ENCODE peak calls at places on chromosomes 1 and 21, in six cellular contexts. P is SK-N-SH, X is K562, L is H1, E is HepG2, V is GM12878. W is an unnamed sample.

GRCh38 chr1:30147188-30147587 is 576.2 kb downstream of the MATN1 start:
- DNase-seq in V (no peak), L (no peak), P (no peak), X (no peak), E (no peak), W (no peak)

GRCh38 chr1:55609630-55610029 is 394.5 kb upstream of the USP24 start:
- DNase-seq in X (no peak), E (no peak), P (no peak), L (no peak), V (no peak), W (no peak)

GRCh38 chr1:179002552-179003345 is 22.9 kb upstream of the FAM20B start:
- DNase-seq in P (peak), L (peak), E (peak), V (no peak), X (peak), W (peak)

GRCh38 chr21:28298251-28298672 is 694.4 kb downstream of the LTN1 start:
- DNase-seq in L (no peak), P (no peak), V (no peak), E (no peak), X (no peak), W (no peak)

GRCh38 chr21:28333455-28334108 is 659.1 kb downstream of the LTN1 start:
- DNase-seq in E (peak), V (no peak), L (no peak), P (no peak), X (no peak), W (no peak)

GRCh38 chr1:200665851-200666250 is 3.9 kb downstream of the DDX59 start:
- DNase-seq in L (no peak), X (no peak), P (no peak), E (no peak), V (no peak), W (no peak)

GRCh38 chr1:983736-984475 is 2.0 kb upstream of the PERM1 start:
- DNase-seq in V (no peak), P (peak), X (peak), L (no peak), E (no peak), W (no peak)

GRCh38 chr1:117363591-117364048 is 3.6 kb upstream of the MAN1A2 start:
- DNase-seq in E (no peak), L (no peak), V (peak), X (no peak), P (no peak), W (no peak)

GRCh38 chr1:151519667-151520066 is 8.5 kb downstream of the CGN start:
- DNase-seq in P (no peak), V (no peak), X (no peak), E (no peak), L (no peak), W (no peak)

GRCh38 chr21:26597981-26598380 is 24.9 kb upstream of the CYYR1 start:
- DNase-seq in V (no peak), E (no peak), L (no peak), X (no peak), P (no peak), W (no peak)

GRCh38 chr1:29122662-29122986 is 1.1 kb downstream of the TMEM200B start:
- DNase-seq in E (no peak), P (peak), L (no peak), V (no peak), X (no peak), W (no peak)

GRCh38 chr1:25469177-25469576 is 38.5 kb downstream of the MACO1 start:
- DNase-seq in L (no peak), E (no peak), P (no peak), X (no peak), V (no peak), W (no peak)

GRCh38 chr1:76867342-76868130 is at the start of gene ST6GALNAC5:
- DNase-seq in V (no peak), X (no peak), L (no peak), E (no peak), P (peak), W (peak)

GRCh38 chr1:94983343-94983742 is 56.4 kb upstream of the CNN3 start:
- DNase-seq in P (no peak), V (no peak), L (no peak), X (no peak), E (no peak), W (peak)

GRCh38 chr1:156368157-156368658 is 803 bp upstream of the RHBG start:
- DNase-seq in V (no peak), X (no peak), E (peak), P (peak), L (no peak), W (no peak)

GRCh38 chr1:193827516-193827915 is 641.1 kb upstream of the B3GALT2 start:
- DNase-seq in X (no peak), P (no peak), V (no peak), L (no peak), E (no peak), W (no peak)

GRCh38 chr1:42981406-42981805 is 22.7 kb upstream of the SLC2A1 start:
- DNase-seq in P (no peak), E (no peak), V (no peak), L (no peak), X (no peak), W (no peak)

GRCh38 chr1:210251680-210252490 is 19.3 kb downstream of the SERTAD4 start:
- DNase-seq in L (no peak), E (no peak), X (no peak), V (no peak), P (no peak), W (no peak)

GRCh38 chr1:152167835-152168534 is 9.0 kb upstream of the RPTN start:
- DNase-seq in L (no peak), E (peak), X (no peak), P (no peak), V (no peak), W (no peak)

GRCh38 chr1:31701137-31701736 is 2.6 kb downstream of the COL16A1 start:
- DNase-seq in V (no peak), E (peak), L (no peak), X (peak), P (peak), W (peak)

GRCh38 chr21:37478821-37479220 is 112.2 kb downstream of the DYRK1A start:
- DNase-seq in P (no peak), X (no peak), V (no peak), L (no peak), E (peak), W (no peak)

GRCh38 chr1:155052412-155053400 is 1.6 kb downstream of the ADAM15 start:
- DNase-seq in X (peak), V (no peak), L (no peak), E (no peak), P (peak), W (peak)

GRCh38 chr1:13700521-13701273 is 709 bp downstream of the PRDM2 start:
- DNase-seq in L (no peak), E (no peak), V (no peak), X (no peak), P (no peak), W (peak)

GRCh38 chr1:81569761-81570160 is 231.0 kb upstream of the ADGRL2 start:
- DNase-seq in P (no peak), L (no peak), V (no peak), E (no peak), X (no peak), W (no peak)

GRCh38 chr1:234721476-234722266 is 111.7 kb upstream of the IRF2BP2 start:
- DNase-seq in V (no peak), X (no peak), P (no peak), L (no peak), E (peak), W (no peak)

GRCh38 chr1:228497206-228497605 is 10.0 kb downstream of the RNF187 start:
- DNase-seq in E (no peak), X (no peak), V (no peak), L (no peak), P (no peak), W (no peak)

GRCh38 chr1:113770031-113770430 is 10.7 kb upstream of the PHTF1 start:
- DNase-seq in P (no peak), X (no peak), L (no peak), V (no peak), E (no peak), W (no peak)

GRCh38 chr1:23039308-23039826 is 20.1 kb downstream of the KDM1A start:
- DNase-seq in P (no peak), L (no peak), V (no peak), X (no peak), E (no peak), W (no peak)
- H3K4me2 ChIP-seq in P (no peak), L (no peak), V (no peak), X (no peak), E (no peak), W (no peak)

GRCh38 chr1:244272471-244273261 is 179.0 kb downstream of the ADSS2 start:
- DNase-seq in L (peak), E (peak), X (peak), P (peak), V (peak), W (peak)
- TF ChIP-seq EP300 in L (no peak), E (no peak), X (no peak), P (no peak), V (no peak), W (no peak)

GRCh38 chr1:56863316-56863992 is 8.9 kb downstream of the C8A start:
- DNase-seq in V (no peak), E (no peak), L (no peak), X (no peak), P (no peak), W (no peak)

GRCh38 chr1:56868761-56869160 is 14.2 kb downstream of the C8A start:
- DNase-seq in L (no peak), X (no peak), P (no peak), E (no peak), V (no peak), W (no peak)

GRCh38 chr1:56867491-56867890 is 12.9 kb downstream of the C8A start:
- DNase-seq in E (no peak), L (no peak), V (no peak), P (no peak), X (no peak), W (no peak)

GRCh38 chr1:56864430-56864829 is 9.8 kb downstream of the C8A start:
- DNase-seq in V (no peak), P (no peak), X (no peak), E (no peak), L (no peak), W (no peak)

GRCh38 chr1:56866656-56867055 is 12.1 kb downstream of the C8A start:
- DNase-seq in X (no peak), P (no peak), V (no peak), E (no peak), L (no peak), W (no peak)
- TF ChIP-seq CHD2 in X (no peak), P (no peak), V (no peak), E (no peak), L (no peak), W (no peak)

DNA sequence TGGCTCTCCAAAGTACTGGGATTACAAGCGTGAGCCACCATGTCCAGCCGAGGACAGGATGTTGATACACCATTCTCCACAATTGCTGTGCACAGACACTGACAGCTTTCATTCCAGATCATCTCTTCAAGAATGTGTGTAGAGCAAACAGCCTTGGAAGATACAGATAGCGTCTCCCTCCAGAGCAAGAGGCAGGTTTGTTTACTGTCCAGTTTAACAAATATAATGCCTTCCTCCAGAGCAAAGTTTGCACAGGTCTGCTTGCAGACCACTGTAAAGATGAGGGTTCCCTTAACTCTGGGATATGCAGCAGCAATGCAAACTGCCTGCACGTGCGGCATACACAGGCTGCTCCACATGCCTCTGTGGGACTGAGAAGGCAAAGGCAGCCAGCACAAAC is 4.6 kb downstream of the TMPRSS3 start:
- DNase-seq in E (no peak), L (no peak), X (no peak), P (no peak), V (no peak), W (no peak)
- H3K4me2 ChIP-seq in E (peak), L (no peak), X (no peak), P (no peak), V (peak), W (no peak)